ENCODE peak calls at places on chromosome 13, in seven cellular contexts. One of them, this sample, is unnamed.

GRCh38 chr13:110628952-110629701 is 13.8 kb downstream of the NAXD start:
- DNase-seq in tibial artery: no peak
- DNase-seq in ovary: no peak
- DNase-seq in osteoblast: no peak
- DNase-seq in left ventricle myocardium inferior: no peak
- DNase-seq in neuronal stem cell: no peak
- DNase-seq in cardiac muscle cell: no peak
- DNase-seq in this sample: no peak

GRCh38 chr13:46388846-46389245 is 1.8 kb upstream of the RUBCNL start:
- DNase-seq in tibial artery: no peak
- DNase-seq in ovary: no peak
- DNase-seq in osteoblast: peak; percentile 10
- DNase-seq in left ventricle myocardium inferior: no peak
- DNase-seq in neuronal stem cell: no peak
- DNase-seq in cardiac muscle cell: no peak
- DNase-seq in this sample: peak; percentile 17

GRCh38 chr13:65456150-65456912 is 1773.8 kb downstream of the PCDH9 start:
- DNase-seq in tibial artery: no peak
- DNase-seq in ovary: no peak
- DNase-seq in osteoblast: no peak
- DNase-seq in left ventricle myocardium inferior: no peak
- DNase-seq in neuronal stem cell: no peak
- DNase-seq in cardiac muscle cell: no peak
- DNase-seq in this sample: no peak

GRCh38 chr13:94656766-94657165 is 55.1 kb downstream of the GPR180 start:
- DNase-seq in tibial artery: no peak
- DNase-seq in ovary: no peak
- DNase-seq in osteoblast: peak; percentile 54
- DNase-seq in left ventricle myocardium inferior: no peak
- DNase-seq in neuronal stem cell: no peak
- DNase-seq in cardiac muscle cell: no peak
- DNase-seq in this sample: peak; percentile 91

GRCh38 chr13:40664100-40665060 is 2.1 kb downstream of the FOXO1 start:
- DNase-seq in tibial artery: peak; percentile 82
- DNase-seq in ovary: peak; percentile 75
- DNase-seq in osteoblast: peak; percentile 93
- DNase-seq in left ventricle myocardium inferior: peak; percentile 87
- DNase-seq in neuronal stem cell: peak; percentile 17
- DNase-seq in cardiac muscle cell: peak; percentile 70
- DNase-seq in this sample: no peak

GRCh38 chr13:32075150-32075851 is 43.7 kb downstream of the FRY start:
- DNase-seq in tibial artery: no peak
- DNase-seq in ovary: no peak
- DNase-seq in osteoblast: no peak
- DNase-seq in left ventricle myocardium inferior: no peak
- DNase-seq in neuronal stem cell: no peak
- DNase-seq in cardiac muscle cell: no peak
- DNase-seq in this sample: no peak

GRCh38 chr13:23984541-23984940 is 87.2 kb upstream of the C1QTNF9B start:
- DNase-seq in tibial artery: no peak
- DNase-seq in ovary: no peak
- DNase-seq in osteoblast: no peak
- DNase-seq in left ventricle myocardium inferior: no peak
- DNase-seq in neuronal stem cell: no peak
- DNase-seq in cardiac muscle cell: no peak
- DNase-seq in this sample: peak; percentile 72

GRCh38 chr13:79392882-79393563 is 13.0 kb downstream of the RBM26 start:
- DNase-seq in tibial artery: no peak
- DNase-seq in ovary: no peak
- DNase-seq in osteoblast: no peak
- DNase-seq in left ventricle myocardium inferior: no peak
- DNase-seq in neuronal stem cell: no peak
- DNase-seq in cardiac muscle cell: no peak
- DNase-seq in this sample: peak; percentile 86

GRCh38 chr13:87677334-87678234 is 6.4 kb downstream of the SLITRK5 start:
- DNase-seq in tibial artery: no peak
- DNase-seq in ovary: no peak
- DNase-seq in osteoblast: peak; percentile 48
- DNase-seq in left ventricle myocardium inferior: no peak
- DNase-seq in neuronal stem cell: peak; percentile 53
- DNase-seq in cardiac muscle cell: peak; percentile 50
- DNase-seq in this sample: no peak

GRCh38 chr13:20460744-20461143 is 64.9 kb downstream of the CRYL1 start:
- DNase-seq in tibial artery: no peak
- DNase-seq in ovary: no peak
- DNase-seq in osteoblast: peak; percentile 26
- DNase-seq in left ventricle myocardium inferior: no peak
- DNase-seq in neuronal stem cell: no peak
- DNase-seq in cardiac muscle cell: no peak
- DNase-seq in this sample: no peak

GRCh38 chr13:50152224-50152623 is 137.0 kb downstream of the KCNRG start:
- DNase-seq in tibial artery: no peak
- DNase-seq in ovary: no peak
- DNase-seq in osteoblast: no peak
- DNase-seq in left ventricle myocardium inferior: no peak
- DNase-seq in neuronal stem cell: no peak
- DNase-seq in cardiac muscle cell: no peak
- DNase-seq in this sample: no peak
- H3K27me3 ChIP-seq in tibial artery: no peaks in the 10 kb centered on the region
- H3K27me3 ChIP-seq in ovary: no peaks in the 10 kb centered on the region
- H3K27me3 ChIP-seq in osteoblast: no peaks in the 10 kb centered on the region
- H3K27me3 ChIP-seq in left ventricle myocardium inferior: no peaks in the 10 kb centered on the region
- H3K27me3 ChIP-seq in neuronal stem cell: no peaks in the 10 kb centered on the region
- H3K27me3 ChIP-seq in cardiac muscle cell: no peaks in the 10 kb centered on the region
- H3K27me3 ChIP-seq in this sample: no peaks in the 10 kb centered on the region

DNA sequence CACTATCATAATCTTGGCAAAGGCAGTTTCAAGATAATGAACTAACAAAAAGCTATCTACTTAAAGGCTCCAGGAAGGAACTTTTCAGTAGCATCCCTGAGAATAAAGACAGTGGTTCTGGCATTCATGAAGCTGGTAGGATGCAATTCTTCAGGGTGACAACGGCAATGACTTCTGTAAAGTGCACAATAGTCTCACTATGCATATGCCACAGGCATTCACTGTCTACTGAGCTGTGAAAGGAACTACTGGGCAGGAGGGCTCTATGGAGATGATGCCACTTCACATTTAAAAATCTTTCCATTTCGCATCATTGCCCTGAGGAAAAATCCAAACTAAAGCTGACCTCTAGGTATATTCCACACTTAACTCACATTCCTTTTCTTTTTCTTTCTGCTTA is 2020.6 kb upstream of the PCDH20 start:
- DNase-seq in tibial artery: no peak
- DNase-seq in ovary: no peak
- DNase-seq in osteoblast: no peak
- DNase-seq in left ventricle myocardium inferior: no peak
- DNase-seq in neuronal stem cell: no peak
- DNase-seq in cardiac muscle cell: no peak
- DNase-seq in this sample: no peak
- H3K27me3 ChIP-seq in tibial artery: no peaks in the 10 kb centered on the region
- H3K27me3 ChIP-seq in ovary: no peaks in the 10 kb centered on the region
- H3K27me3 ChIP-seq in osteoblast: no peaks in the 10 kb centered on the region
- H3K27me3 ChIP-seq in left ventricle myocardium inferior: no peaks in the 10 kb centered on the region
- H3K27me3 ChIP-seq in neuronal stem cell: no peaks in the 10 kb centered on the region
- H3K27me3 ChIP-seq in cardiac muscle cell: no peaks in the 10 kb centered on the region
- H3K27me3 ChIP-seq in this sample: no peaks in the 10 kb centered on the region

GRCh38 chr13:43694265-43694664 is 92.5 kb downstream of the ENOX1 start:
- DNase-seq in tibial artery: no peak
- DNase-seq in ovary: no peak
- DNase-seq in osteoblast: no peak
- DNase-seq in left ventricle myocardium inferior: no peak
- DNase-seq in neuronal stem cell: no peak
- DNase-seq in cardiac muscle cell: no peak
- DNase-seq in this sample: no peak
- H3K27me3 ChIP-seq in tibial artery: no peaks in the 10 kb centered on the region
- H3K27me3 ChIP-seq in ovary: no peaks in the 10 kb centered on the region
- H3K27me3 ChIP-seq in osteoblast: no peaks in the 10 kb centered on the region
- H3K27me3 ChIP-seq in left ventricle myocardium inferior: no peaks in the 10 kb centered on the region
- H3K27me3 ChIP-seq in neuronal stem cell: no peaks in the 10 kb centered on the region
- H3K27me3 ChIP-seq in cardiac muscle cell: no peaks in the 10 kb centered on the region
- H3K27me3 ChIP-seq in this sample: no peaks in the 10 kb centered on the region

GRCh38 chr13:27830010-27830409 is 37.7 kb downstream of the GSX1 start:
- DNase-seq in tibial artery: no peak
- DNase-seq in ovary: peak; percentile 62
- DNase-seq in osteoblast: peak; percentile 92
- DNase-seq in left ventricle myocardium inferior: peak; percentile 38
- DNase-seq in neuronal stem cell: peak; percentile 67
- DNase-seq in cardiac muscle cell: peak; percentile 80
- DNase-seq in this sample: no peak

GRCh38 chr13:27839809-27840467 is 47.7 kb downstream of the GSX1 start:
- DNase-seq in tibial artery: no peak
- DNase-seq in ovary: no peak
- DNase-seq in osteoblast: peak; percentile 56
- DNase-seq in left ventricle myocardium inferior: no peak
- DNase-seq in neuronal stem cell: no peak
- DNase-seq in cardiac muscle cell: no peak
- DNase-seq in this sample: peak; percentile 64

GRCh38 chr13:27834095-27834494 is 41.8 kb downstream of the GSX1 start:
- DNase-seq in tibial artery: no peak
- DNase-seq in ovary: no peak
- DNase-seq in osteoblast: no peak
- DNase-seq in left ventricle myocardium inferior: no peak
- DNase-seq in neuronal stem cell: no peak
- DNase-seq in cardiac muscle cell: no peak
- DNase-seq in this sample: no peak

GRCh38 chr13:27833206-27833605 is 40.9 kb downstream of the GSX1 start:
- DNase-seq in tibial artery: no peak
- DNase-seq in ovary: no peak
- DNase-seq in osteoblast: no peak
- DNase-seq in left ventricle myocardium inferior: no peak
- DNase-seq in neuronal stem cell: no peak
- DNase-seq in cardiac muscle cell: no peak
- DNase-seq in this sample: no peak

DNA sequence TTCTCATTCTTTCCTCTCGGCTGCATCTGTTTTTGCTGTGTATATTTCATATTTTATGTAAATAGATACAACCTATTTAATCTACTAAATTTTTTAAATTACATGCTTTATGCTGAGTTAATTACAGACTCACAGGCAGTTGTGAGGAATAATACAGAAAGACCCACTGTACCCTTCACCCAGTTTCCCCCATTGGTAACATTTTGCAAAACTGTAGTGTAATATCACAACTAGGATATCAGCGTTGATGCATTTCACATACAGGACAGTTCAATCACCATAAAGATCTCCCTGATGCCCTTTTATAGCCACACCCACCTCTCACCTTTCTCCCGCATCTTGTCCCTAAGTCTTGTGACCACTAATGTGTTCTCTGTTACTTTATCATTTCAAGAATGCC is 43.5 kb downstream of the GSX1 start:
- DNase-seq in tibial artery: no peak
- DNase-seq in ovary: no peak
- DNase-seq in osteoblast: no peak
- DNase-seq in left ventricle myocardium inferior: no peak
- DNase-seq in neuronal stem cell: no peak
- DNase-seq in cardiac muscle cell: no peak
- DNase-seq in this sample: no peak
- H3K27me3 ChIP-seq in tibial artery: peaks cover 26% of the 10 kb centered on the region
- H3K27me3 ChIP-seq in ovary: no peaks in the 10 kb centered on the region
- H3K27me3 ChIP-seq in osteoblast: peaks cover 17% of the 10 kb centered on the region
- H3K27me3 ChIP-seq in left ventricle myocardium inferior: peaks cover 100% of the 10 kb centered on the region
- H3K27me3 ChIP-seq in neuronal stem cell: no peaks in the 10 kb centered on the region
- H3K27me3 ChIP-seq in cardiac muscle cell: peaks cover 76% of the 10 kb centered on the region
- H3K27me3 ChIP-seq in this sample: no peaks in the 10 kb centered on the region

GRCh38 chr13:26053418-26053980 is 1.7 kb upstream of the SHISA2 start:
- DNase-seq in tibial artery: no peak
- DNase-seq in ovary: no peak
- DNase-seq in osteoblast: no peak
- DNase-seq in left ventricle myocardium inferior: no peak
- DNase-seq in neuronal stem cell: no peak
- DNase-seq in cardiac muscle cell: no peak
- DNase-seq in this sample: no peak

GRCh38 chr13:26051231-26052135 is at the start of gene SHISA2:
- DNase-seq in tibial artery: no peak
- DNase-seq in ovary: peak; percentile 37
- DNase-seq in osteoblast: peak; percentile 87
- DNase-seq in left ventricle myocardium inferior: peak; percentile 27
- DNase-seq in neuronal stem cell: peak; percentile 82
- DNase-seq in cardiac muscle cell: peak; percentile 83
- DNase-seq in this sample: peak; percentile 20

GRCh38 chr13:26050568-26051230 is 1.1 kb downstream of the SHISA2 start:
- DNase-seq in tibial artery: no peak
- DNase-seq in ovary: no peak
- DNase-seq in osteoblast: peak; percentile 83
- DNase-seq in left ventricle myocardium inferior: no peak
- DNase-seq in neuronal stem cell: peak; percentile 30
- DNase-seq in cardiac muscle cell: peak; percentile 70
- DNase-seq in this sample: no peak

GRCh38 chr13:26048745-26049144 is 3.1 kb downstream of the SHISA2 start:
- DNase-seq in tibial artery: no peak
- DNase-seq in ovary: no peak
- DNase-seq in osteoblast: no peak
- DNase-seq in left ventricle myocardium inferior: no peak
- DNase-seq in neuronal stem cell: no peak
- DNase-seq in cardiac muscle cell: no peak
- DNase-seq in this sample: no peak

GRCh38 chr13:26052136-26052736 is 420 bp upstream of the SHISA2 start:
- DNase-seq in tibial artery: no peak
- DNase-seq in ovary: no peak
- DNase-seq in osteoblast: peak; percentile 70
- DNase-seq in left ventricle myocardium inferior: no peak
- DNase-seq in neuronal stem cell: no peak
- DNase-seq in cardiac muscle cell: no peak
- DNase-seq in this sample: no peak
- H3K27me3 ChIP-seq in tibial artery: peaks cover 64% of the 10 kb centered on the region
- H3K27me3 ChIP-seq in ovary: no peaks in the 10 kb centered on the region
- H3K27me3 ChIP-seq in osteoblast: peaks cover 68% of the 10 kb centered on the region
- H3K27me3 ChIP-seq in left ventricle myocardium inferior: peaks cover 95% of the 10 kb centered on the region
- H3K27me3 ChIP-seq in neuronal stem cell: no peaks in the 10 kb centered on the region
- H3K27me3 ChIP-seq in cardiac muscle cell: no peaks in the 10 kb centered on the region
- H3K27me3 ChIP-seq in this sample: peaks cover 22% of the 10 kb centered on the region

GRCh38 chr13:22214184-22214583 is 543.3 kb downstream of the FGF9 start:
- DNase-seq in tibial artery: no peak
- DNase-seq in ovary: no peak
- DNase-seq in osteoblast: no peak
- DNase-seq in left ventricle myocardium inferior: no peak
- DNase-seq in neuronal stem cell: no peak
- DNase-seq in cardiac muscle cell: no peak
- DNase-seq in this sample: no peak

GRCh38 chr13:22211876-22212275 is 541.0 kb downstream of the FGF9 start:
- DNase-seq in tibial artery: no peak
- DNase-seq in ovary: no peak
- DNase-seq in osteoblast: no peak
- DNase-seq in left ventricle myocardium inferior: no peak
- DNase-seq in neuronal stem cell: no peak
- DNase-seq in cardiac muscle cell: no peak
- DNase-seq in this sample: no peak

GRCh38 chr13:22212576-22212975 is 541.7 kb downstream of the FGF9 start:
- DNase-seq in tibial artery: no peak
- DNase-seq in ovary: no peak
- DNase-seq in osteoblast: no peak
- DNase-seq in left ventricle myocardium inferior: no peak
- DNase-seq in neuronal stem cell: no peak
- DNase-seq in cardiac muscle cell: no peak
- DNase-seq in this sample: no peak

GRCh38 chr13:22210134-22210930 is 539.5 kb downstream of the FGF9 start:
- DNase-seq in tibial artery: no peak
- DNase-seq in ovary: no peak
- DNase-seq in osteoblast: no peak
- DNase-seq in left ventricle myocardium inferior: no peak
- DNase-seq in neuronal stem cell: no peak
- DNase-seq in cardiac muscle cell: no peak
- DNase-seq in this sample: no peak
- H3K27me3 ChIP-seq in tibial artery: no peaks in the 10 kb centered on the region
- H3K27me3 ChIP-seq in ovary: no peaks in the 10 kb centered on the region
- H3K27me3 ChIP-seq in osteoblast: no peaks in the 10 kb centered on the region
- H3K27me3 ChIP-seq in left ventricle myocardium inferior: no peaks in the 10 kb centered on the region
- H3K27me3 ChIP-seq in neuronal stem cell: no peaks in the 10 kb centered on the region
- H3K27me3 ChIP-seq in cardiac muscle cell: no peaks in the 10 kb centered on the region
- H3K27me3 ChIP-seq in this sample: no peaks in the 10 kb centered on the region

GRCh38 chr13:26558912-26559485 is 1.5 kb downstream of the WASF3 start:
- DNase-seq in tibial artery: no peak
- DNase-seq in ovary: no peak
- DNase-seq in osteoblast: no peak
- DNase-seq in left ventricle myocardium inferior: no peak
- DNase-seq in neuronal stem cell: peak; percentile 65
- DNase-seq in cardiac muscle cell: peak; percentile 30
- DNase-seq in this sample: no peak
- H3K27me3 ChIP-seq in tibial artery: no peaks in the 10 kb centered on the region
- H3K27me3 ChIP-seq in ovary: no peaks in the 10 kb centered on the region
- H3K27me3 ChIP-seq in osteoblast: peaks cover 18% of the 10 kb centered on the region
- H3K27me3 ChIP-seq in left ventricle myocardium inferior: peaks cover 16% of the 10 kb centered on the region
- H3K27me3 ChIP-seq in neuronal stem cell: no peaks in the 10 kb centered on the region
- H3K27me3 ChIP-seq in cardiac muscle cell: no peaks in the 10 kb centered on the region
- H3K27me3 ChIP-seq in this sample: no peaks in the 10 kb centered on the region

This sample was measured in bronchial epithelial cell.